ENCODE peak calls at places on chromosomes 6 and 20, in six cellular contexts. One of them, this sample, is unnamed.
A peak's percentile ranks its signal among the peaks of the same experiment; 100 is the strongest.

GRCh38 chr6:18118330-18118729 is 4.1 kb downstream of the NHLRC1 start:
- DNase-seq in lower leg skin: no peak
- DNase-seq in BJ: no peak
- DNase-seq in fibroblast of lung: no peak
- DNase-seq in GM12865: no peak
- DNase-seq in PC-3: no peak
- DNase-seq in this sample: no peak

GRCh38 chr6:166419268-166419667 is 36.5 kb upstream of the MPC1 start:
- DNase-seq in lower leg skin: no peak
- DNase-seq in BJ: no peak
- DNase-seq in fibroblast of lung: peak; percentile 52
- DNase-seq in GM12865: peak; percentile 92
- DNase-seq in PC-3: peak; percentile 36
- DNase-seq in this sample: no peak

GRCh38 chr6:119119989-119120388 is 41.5 kb upstream of the FAM184A start:
- DNase-seq in lower leg skin: peak; percentile 25
- DNase-seq in BJ: peak; percentile 17
- DNase-seq in fibroblast of lung: peak; percentile 86
- DNase-seq in GM12865: no peak
- DNase-seq in PC-3: peak; percentile 15
- DNase-seq in this sample: peak; percentile 73

GRCh38 chr6:113860165-113860955 is 3.2 kb downstream of the MARCKS start:
- DNase-seq in lower leg skin: peak; percentile 41
- DNase-seq in BJ: no peak
- DNase-seq in fibroblast of lung: peak; percentile 58
- DNase-seq in GM12865: peak; percentile 20
- DNase-seq in PC-3: peak; percentile 22
- DNase-seq in this sample: no peak

GRCh38 chr6:130409394-130410095 is 43.7 kb downstream of the TMEM200A start:
- DNase-seq in lower leg skin: no peak
- DNase-seq in BJ: no peak
- DNase-seq in fibroblast of lung: peak; percentile 61
- DNase-seq in GM12865: no peak
- DNase-seq in PC-3: no peak
- DNase-seq in this sample: no peak

GRCh38 chr6:106220485-106220884 is 105.1 kb downstream of the ATG5 start:
- DNase-seq in lower leg skin: no peak
- DNase-seq in BJ: no peak
- DNase-seq in fibroblast of lung: no peak
- DNase-seq in GM12865: peak; percentile 69
- DNase-seq in PC-3: no peak
- DNase-seq in this sample: no peak

GRCh38 chr20:1507276-1507675 is 16.1 kb upstream of the SIRPB2 start:
- DNase-seq in lower leg skin: no peak
- DNase-seq in BJ: no peak
- DNase-seq in fibroblast of lung: no peak
- DNase-seq in GM12865: no peak
- DNase-seq in PC-3: no peak
- DNase-seq in this sample: no peak

GRCh38 chr20:40489886-40490285 is 199.2 kb downstream of the MAFB start:
- DNase-seq in lower leg skin: no peak
- DNase-seq in BJ: no peak
- DNase-seq in fibroblast of lung: no peak
- DNase-seq in GM12865: no peak
- DNase-seq in PC-3: no peak
- DNase-seq in this sample: peak; percentile 14

GRCh38 chr20:5353624-5354496 is 37.1 kb upstream of the PROKR2 start:
- DNase-seq in lower leg skin: no peak
- DNase-seq in BJ: peak; percentile 8
- DNase-seq in fibroblast of lung: no peak
- DNase-seq in GM12865: no peak
- DNase-seq in PC-3: peak; percentile 69
- DNase-seq in this sample: peak; percentile 5

GRCh38 chr6:6742535-6742934 is 154.0 kb downstream of the LY86 start:
- DNase-seq in lower leg skin: no peak
- DNase-seq in BJ: no peak
- DNase-seq in fibroblast of lung: no peak
- DNase-seq in GM12865: no peak
- DNase-seq in PC-3: no peak
- DNase-seq in this sample: no peak

GRCh38 chr20:51412333-51412761 is 130.2 kb downstream of the NFATC2 start:
- DNase-seq in lower leg skin: no peak
- DNase-seq in BJ: no peak
- DNase-seq in fibroblast of lung: peak; percentile 41
- DNase-seq in GM12865: no peak
- DNase-seq in PC-3: no peak
- DNase-seq in this sample: no peak

GRCh38 chr6:6218246-6219085 is 102.0 kb downstream of the F13A1 start:
- DNase-seq in lower leg skin: peak; percentile 36
- DNase-seq in BJ: no peak
- DNase-seq in fibroblast of lung: no peak
- DNase-seq in GM12865: no peak
- DNase-seq in PC-3: peak; percentile 43
- DNase-seq in this sample: no peak

GRCh38 chr6:90294614-90294988 is 2.0 kb downstream of the BACH2 start:
- DNase-seq in lower leg skin: no peak
- DNase-seq in BJ: no peak
- DNase-seq in fibroblast of lung: no peak
- DNase-seq in GM12865: peak; percentile 40
- DNase-seq in PC-3: no peak
- DNase-seq in this sample: no peak

GRCh38 chr20:44990425-44990824 is 24.1 kb downstream of the STK4 start:
- DNase-seq in lower leg skin: no peak
- DNase-seq in BJ: no peak
- DNase-seq in fibroblast of lung: peak; percentile 31
- DNase-seq in GM12865: peak; percentile 54
- DNase-seq in PC-3: no peak
- DNase-seq in this sample: no peak

GRCh38 chr6:118813795-118814194 is 80.2 kb upstream of the ASF1A start:
- DNase-seq in lower leg skin: no peak
- DNase-seq in BJ: no peak
- DNase-seq in fibroblast of lung: peak; percentile 45
- DNase-seq in GM12865: no peak
- DNase-seq in PC-3: no peak
- DNase-seq in this sample: peak; percentile 32

GRCh38 chr6:53795254-53795701 is 473 bp downstream of the LRRC1 start:
- DNase-seq in lower leg skin: no peak
- DNase-seq in BJ: no peak
- DNase-seq in fibroblast of lung: no peak
- DNase-seq in GM12865: no peak
- DNase-seq in PC-3: peak; percentile 38
- DNase-seq in this sample: no peak

GRCh38 chr20:63695419-63696310 is 787 bp upstream of the TNFRSF6B start:
- DNase-seq in lower leg skin: no peak
- DNase-seq in BJ: no peak
- DNase-seq in fibroblast of lung: no peak
- DNase-seq in GM12865: no peak
- DNase-seq in PC-3: no peak
- DNase-seq in this sample: no peak

GRCh38 chr6:20722442-20722841 is 188.2 kb downstream of the CDKAL1 start:
- DNase-seq in lower leg skin: no peak
- DNase-seq in BJ: no peak
- DNase-seq in fibroblast of lung: no peak
- DNase-seq in GM12865: peak; percentile 64
- DNase-seq in PC-3: no peak
- DNase-seq in this sample: no peak

GRCh38 chr20:2173186-2173585 is 71.6 kb downstream of the STK35 start:
- DNase-seq in lower leg skin: no peak
- DNase-seq in BJ: no peak
- DNase-seq in fibroblast of lung: no peak
- DNase-seq in GM12865: no peak
- DNase-seq in PC-3: no peak
- DNase-seq in this sample: no peak

GRCh38 chr20:52432740-52433139 is 241.2 kb upstream of the ZFP64 start:
- DNase-seq in lower leg skin: no peak
- DNase-seq in BJ: no peak
- DNase-seq in fibroblast of lung: no peak
- DNase-seq in GM12865: no peak
- DNase-seq in PC-3: no peak
- DNase-seq in this sample: no peak

GRCh38 chr20:24620937-24621519 is 151.6 kb downstream of the SYNDIG1 start:
- DNase-seq in lower leg skin: no peak
- DNase-seq in BJ: no peak
- DNase-seq in fibroblast of lung: no peak
- DNase-seq in GM12865: no peak
- DNase-seq in PC-3: no peak
- DNase-seq in this sample: no peak

GRCh38 chr6:18314317-18314997 is 50.1 kb upstream of the DEK start:
- DNase-seq in lower leg skin: no peak
- DNase-seq in BJ: no peak
- DNase-seq in fibroblast of lung: no peak
- DNase-seq in GM12865: no peak
- DNase-seq in PC-3: no peak
- DNase-seq in this sample: no peak

GRCh38 chr20:50305636-50306477 is 115.2 kb downstream of the CEBPB start:
- DNase-seq in lower leg skin: peak; percentile 73
- DNase-seq in BJ: peak; percentile 61
- DNase-seq in fibroblast of lung: peak; percentile 84
- DNase-seq in GM12865: no peak
- DNase-seq in PC-3: peak; percentile 48
- DNase-seq in this sample: no peak

GRCh38 chr6:103105686-103106085 is 1712.2 kb downstream of the GRIK2 start:
- DNase-seq in lower leg skin: no peak
- DNase-seq in BJ: no peak
- DNase-seq in fibroblast of lung: no peak
- DNase-seq in GM12865: no peak
- DNase-seq in PC-3: no peak
- DNase-seq in this sample: no peak

GRCh38 chr6:3776881-3777507 is 25.5 kb upstream of the PXDC1 start:
- DNase-seq in lower leg skin: no peak
- DNase-seq in BJ: no peak
- DNase-seq in fibroblast of lung: no peak
- DNase-seq in GM12865: no peak
- DNase-seq in PC-3: no peak
- DNase-seq in this sample: no peak

GRCh38 chr6:144745434-144745833 is 460.3 kb downstream of the UTRN start:
- DNase-seq in lower leg skin: no peak
- DNase-seq in BJ: no peak
- DNase-seq in fibroblast of lung: no peak
- DNase-seq in GM12865: no peak
- DNase-seq in PC-3: no peak
- DNase-seq in this sample: no peak

GRCh38 chr6:159279790-159280277 is 110.6 kb downstream of the FNDC1 start:
- DNase-seq in lower leg skin: no peak
- DNase-seq in BJ: no peak
- DNase-seq in fibroblast of lung: no peak
- DNase-seq in GM12865: no peak
- DNase-seq in PC-3: no peak
- DNase-seq in this sample: no peak

GRCh38 chr20:1707588-1708449 is 50.2 kb upstream of the SIRPG start:
- DNase-seq in lower leg skin: no peak
- DNase-seq in BJ: no peak
- DNase-seq in fibroblast of lung: no peak
- DNase-seq in GM12865: no peak
- DNase-seq in PC-3: no peak
- DNase-seq in this sample: no peak

GRCh38 chr20:61949714-61950630 is 115.7 kb downstream of the TAF4 start:
- DNase-seq in lower leg skin: no peak
- DNase-seq in BJ: no peak
- DNase-seq in fibroblast of lung: no peak
- DNase-seq in GM12865: no peak
- DNase-seq in PC-3: no peak
- DNase-seq in this sample: no peak

GRCh38 chr6:32799740-32800139 is 17.1 kb downstream of the HLA-DOB start:
- DNase-seq in lower leg skin: no peak
- DNase-seq in BJ: no peak
- DNase-seq in fibroblast of lung: no peak
- DNase-seq in GM12865: no peak
- DNase-seq in PC-3: no peak
- DNase-seq in this sample: no peak
- H3K4me3 ChIP-seq in lower leg skin: no peak overlapping the region
- H3K4me3 ChIP-seq in BJ: no peak overlapping the region
- H3K4me3 ChIP-seq in fibroblast of lung: no peak overlapping the region
- H3K4me3 ChIP-seq in GM12865: no peak overlapping the region
- H3K4me3 ChIP-seq in PC-3: no peak overlapping the region
- H3K4me3 ChIP-seq in this sample: no peak overlapping the region

GRCh38 chr6:835476-836160 is 142.7 kb upstream of the EXOC2 start:
- DNase-seq in lower leg skin: no peak
- DNase-seq in BJ: no peak
- DNase-seq in fibroblast of lung: no peak
- DNase-seq in GM12865: no peak
- DNase-seq in PC-3: peak; percentile 16
- DNase-seq in this sample: no peak
- TF ChIP-seq CTCF in lower leg skin: no peak
- TF ChIP-seq CTCF in BJ: no peak
- TF ChIP-seq CTCF in fibroblast of lung: no peak
- TF ChIP-seq CTCF in GM12865: no peak
- TF ChIP-seq CTCF in PC-3: no peak
- TF ChIP-seq CTCF in this sample: no peak

GRCh38 chr6:83709748-83710050 is 798 bp upstream of the SNAP91 start:
- DNase-seq in lower leg skin: no peak
- DNase-seq in BJ: no peak
- DNase-seq in fibroblast of lung: no peak
- DNase-seq in GM12865: no peak
- DNase-seq in PC-3: no peak
- DNase-seq in this sample: no peak
- H3K4me3 ChIP-seq in lower leg skin: no peak overlapping the region
- H3K4me3 ChIP-seq in BJ: no peak overlapping the region
- H3K4me3 ChIP-seq in fibroblast of lung: no peak overlapping the region
- H3K4me3 ChIP-seq in GM12865: peak overlapping the region; percentile 46
- H3K4me3 ChIP-seq in PC-3: no peak overlapping the region
- H3K4me3 ChIP-seq in this sample: no peak overlapping the region

GRCh38 chr6:169930799-169931198 is 179.4 kb downstream of the ERMARD start:
- DNase-seq in lower leg skin: no peak
- DNase-seq in BJ: no peak
- DNase-seq in fibroblast of lung: no peak
- DNase-seq in GM12865: no peak
- DNase-seq in PC-3: no peak
- DNase-seq in this sample: no peak
- TF ChIP-seq CTCF in lower leg skin: no peak
- TF ChIP-seq CTCF in BJ: no peak
- TF ChIP-seq CTCF in fibroblast of lung: no peak
- TF ChIP-seq CTCF in GM12865: no peak
- TF ChIP-seq CTCF in PC-3: no peak
- TF ChIP-seq CTCF in this sample: no peak

DNA sequence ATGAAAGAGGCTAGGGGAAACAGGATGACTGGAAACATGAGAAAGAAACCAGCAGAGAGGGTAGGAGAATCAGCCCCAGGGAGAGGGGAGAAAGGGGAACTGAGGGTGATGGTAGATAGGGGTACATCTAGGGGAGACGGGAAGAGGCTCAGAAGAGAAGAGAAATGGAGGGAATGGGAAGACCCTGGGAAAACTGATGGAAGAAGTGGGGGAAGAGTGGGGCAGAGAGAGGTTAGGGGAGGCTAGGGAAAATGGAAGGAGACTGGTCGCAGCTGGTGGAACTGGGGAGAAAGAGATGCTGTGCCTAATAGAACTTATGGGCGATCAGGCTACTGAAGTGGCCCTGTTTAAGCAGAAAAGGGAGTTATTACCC is 548 bp downstream of the PROCR start:
- DNase-seq in lower leg skin: no peak
- DNase-seq in BJ: no peak
- DNase-seq in fibroblast of lung: no peak
- DNase-seq in GM12865: no peak
- DNase-seq in PC-3: no peak
- DNase-seq in this sample: no peak
- H3K4me3 ChIP-seq in lower leg skin: peak overlapping the region; percentile 9
- H3K4me3 ChIP-seq in BJ: peak overlapping the region; percentile 43
- H3K4me3 ChIP-seq in fibroblast of lung: peak overlapping the region; percentile 62
- H3K4me3 ChIP-seq in GM12865: no peak overlapping the region
- H3K4me3 ChIP-seq in PC-3: peak overlapping the region; percentile 72
- H3K4me3 ChIP-seq in this sample: peak overlapping the region; percentile 43

This sample was measured in AG09309.